ENCODE peak calls at places on chromosomes 7 and 10, in four cellular contexts. K is CD8-positive, alpha-beta T cell; E is endodermal cell; H is HAP-1. I is an unnamed sample.
A peak's percentile ranks its signal among the peaks of the same experiment; 100 is the strongest.

GRCh38 chr7:141356096-141356495 is 195.1 kb upstream of the AGK start:
- DNase-seq in K (no peak), E (no peak), H (no peak), I (no peak)

GRCh38 chr10:117970962-117971361 is 75.8 kb downstream of the RAB11FIP2 start:
- DNase-seq in E (no peak), H (no peak), K (no peak), I (no peak)

GRCh38 chr10:111063471-111063870 is 13.4 kb upstream of the ADRA2A start:
- DNase-seq in H (no peak), K (no peak), E (no peak), I (no peak)

GRCh38 chr7:77439572-77439971 is 23.4 kb upstream of the GSAP start:
- DNase-seq in K (no peak), H (peak; percentile 34), E (no peak), I (no peak)

GRCh38 chr7:148527717-148528168 is 62.8 kb upstream of the C7orf33 start:
- DNase-seq in K (peak; percentile 78), E (peak; percentile 93), H (peak; percentile 89), I (peak; percentile 92)

GRCh38 chr7:143408686-143409551 is at the start of gene EPHA1:
- DNase-seq in H (peak; percentile 45), E (peak; percentile 98), K (peak; percentile 74), I (no peak)

GRCh38 chr7:147535619-147536200 is 1054.9 kb upstream of the C7orf33 start:
- DNase-seq in K (no peak), H (no peak), E (no peak), I (peak; percentile 34)

GRCh38 chr10:119246862-119247549 is 39.6 kb downstream of the GRK5 start:
- DNase-seq in E (no peak), H (no peak), K (no peak), I (peak; percentile 87)

GRCh38 chr10:110710621-110711020 is 66.5 kb downstream of the RBM20 start:
- DNase-seq in K (no peak), H (no peak), E (no peak), I (no peak)

DNA sequence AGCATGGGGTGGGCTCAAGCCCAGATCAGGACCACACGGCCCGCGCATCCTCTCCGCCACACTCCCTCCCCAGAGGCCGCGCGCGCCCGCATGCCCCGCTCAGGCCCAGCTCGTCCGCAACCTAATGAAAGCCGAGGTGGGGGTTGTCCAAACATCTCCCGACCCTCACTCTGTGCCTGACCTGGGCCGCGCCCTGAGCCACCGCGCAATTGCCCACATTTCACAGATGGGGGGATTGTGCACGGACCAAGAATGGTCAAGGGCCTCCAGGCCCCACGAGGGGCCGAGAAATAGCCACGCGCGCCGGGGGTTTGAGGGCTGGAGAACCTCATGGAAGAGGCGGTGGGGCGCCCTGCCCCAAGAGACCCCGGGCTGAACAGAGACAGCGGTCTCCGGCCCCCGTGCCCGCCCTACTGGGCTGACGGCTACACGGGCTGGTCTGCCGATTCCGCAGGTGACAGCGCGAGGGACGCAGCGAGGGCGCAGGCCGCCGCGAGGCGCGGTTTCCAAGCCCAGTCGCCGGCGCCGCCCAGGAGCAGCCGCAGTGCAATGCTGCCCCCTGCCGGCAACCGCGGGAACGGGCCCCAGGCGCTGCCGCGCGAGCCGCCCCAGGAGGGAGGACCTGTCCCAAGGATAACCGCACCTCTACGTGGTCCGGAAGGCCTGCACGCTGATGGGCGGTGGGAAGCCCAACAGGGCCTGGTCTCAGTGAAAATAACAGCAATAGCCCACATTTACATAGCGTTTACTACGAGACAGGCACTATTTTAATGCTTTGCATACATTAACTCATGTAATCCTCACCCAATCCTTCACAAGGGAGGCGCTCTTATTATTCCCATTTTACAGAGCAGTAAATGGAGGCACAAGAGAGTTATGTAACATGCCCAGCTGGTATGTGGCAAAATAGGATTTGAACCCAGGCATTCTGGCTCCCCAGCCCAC is 10.5 kb upstream of the GRID1 start:
- DNase-seq in H (peak; percentile 87), K (peak; percentile 92), E (peak; percentile 98), I (peak; percentile 45)
- H3K4me3 ChIP-seq in H (no peak overlapping the region), K (peak overlapping the region; percentile 22), E (no peak overlapping the region), I (peak overlapping the region; percentile 22)

DNA sequence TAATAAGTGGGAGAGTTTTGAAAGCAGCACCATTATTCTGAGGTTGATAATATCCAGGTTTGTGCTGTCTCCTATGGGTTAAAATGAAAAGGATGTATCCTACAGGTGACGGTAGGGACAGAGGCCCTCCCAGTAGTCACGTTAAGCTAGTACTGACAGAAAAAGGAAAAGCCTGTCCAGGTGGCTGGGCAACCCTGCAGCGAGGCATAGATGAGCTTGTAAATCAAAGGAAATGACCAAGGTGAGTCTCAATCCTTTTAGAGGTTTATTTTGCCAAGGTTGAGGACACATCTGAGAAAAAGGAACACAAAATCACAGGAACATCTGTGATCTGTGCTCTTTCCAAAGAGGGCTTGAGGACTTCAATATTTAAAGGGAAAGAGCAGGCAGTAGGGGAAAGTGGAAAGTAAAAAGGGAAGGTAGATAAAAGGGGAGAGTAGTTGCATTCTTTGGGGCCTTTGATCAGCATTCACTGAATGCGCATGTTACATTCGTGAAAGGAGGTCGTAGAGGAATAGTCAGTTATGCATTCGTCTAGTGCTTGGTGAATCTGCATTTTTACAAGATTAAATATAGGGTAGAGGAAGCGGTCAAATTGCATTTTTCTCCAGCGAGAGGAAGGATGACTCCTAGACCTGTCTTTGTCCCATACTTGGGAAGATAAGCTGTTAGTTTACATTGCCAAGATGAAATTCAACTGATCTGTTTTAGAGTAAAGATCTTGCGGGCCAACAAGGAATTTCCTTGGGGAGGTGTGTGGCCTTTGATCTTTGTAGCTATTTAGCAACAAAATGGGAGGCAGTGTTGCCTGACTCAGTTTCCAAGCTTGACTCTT is 899 bp upstream of the GSTO1 start:
- DNase-seq in E (peak; percentile 69), K (no peak), H (no peak), I (no peak)
- H3K4me3 ChIP-seq in E (peak overlapping the region; percentile 89), K (peak overlapping the region; percentile 81), H (peak overlapping the region; percentile 76), I (peak overlapping the region; percentile 82)

DNA sequence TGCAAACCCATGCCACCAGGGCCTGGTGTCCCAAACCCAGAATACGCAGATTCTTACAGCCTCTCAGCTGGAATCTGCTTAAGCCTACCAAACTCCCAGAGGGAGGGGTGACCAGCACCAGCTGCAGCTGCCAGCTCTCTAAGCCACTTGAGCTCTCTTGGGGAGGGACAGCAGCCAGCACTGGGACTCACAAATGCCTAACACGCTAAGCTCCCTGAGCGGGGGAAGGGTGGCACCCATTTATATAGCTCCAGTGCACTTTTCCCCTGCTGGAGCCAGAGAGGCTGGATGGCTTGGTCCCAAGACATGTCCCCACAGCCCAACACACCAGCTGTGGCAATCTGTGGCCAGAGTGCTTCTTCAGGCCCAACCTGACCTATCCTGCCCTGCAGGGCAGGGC is 326.8 kb upstream of the NRG3 start:
- DNase-seq in E (peak; percentile 49), H (no peak), K (no peak), I (no peak)
- H3K4me3 ChIP-seq in E (no peak overlapping the region), H (no peak overlapping the region), K (no peak overlapping the region), I (no peak overlapping the region)

GRCh38 chr7:32073533-32073932 is 3.3 kb upstream of the PDE1C start:
- DNase-seq in K (no peak), H (no peak), E (no peak), I (no peak)

GRCh38 chr7:32072397-32072796 is 2.2 kb upstream of the PDE1C start:
- DNase-seq in K (no peak), E (no peak), H (no peak), I (no peak)

GRCh38 chr7:32070406-32071360 is at the start of gene PDE1C:
- DNase-seq in K (no peak), H (no peak), E (peak; percentile 80), I (no peak)

GRCh38 chr7:32070051-32070405 is 179 bp downstream of the PDE1C start:
- DNase-seq in K (no peak), E (no peak), H (no peak), I (no peak)

GRCh38 chr7:32071466-32072091 is 1.4 kb upstream of the PDE1C start:
- DNase-seq in E (peak; percentile 53), H (no peak), K (no peak), I (no peak)
- H3K4me3 ChIP-seq in E (peak overlapping the region; percentile 86), H (no peak overlapping the region), K (no peak overlapping the region), I (peak overlapping the region; percentile 64)